ENCODE peak calls at places on chromosomes 4 and X, in eight cellular contexts. M, I, P, V, Q, E, Y and F are unnamed samples.

GRCh38 chrX:103215037-103215767 is at the start of gene BEX4:
- DNase-seq in P (peak), I (peak), M (peak), E (peak), V (peak), Q (peak), Y (peak), F (no peak)

GRCh38 chr4:182190306-182190705 is 52.9 kb upstream of the TENM3 start:
- DNase-seq in E (no peak), I (no peak), M (no peak), Y (no peak), P (no peak), V (peak), Q (no peak), F (no peak)

GRCh38 chrX:13627306-13627705 is 25.6 kb upstream of the TCEANC start:
- DNase-seq in I (no peak), M (no peak), E (no peak), P (no peak), V (no peak), Q (no peak), Y (no peak), F (no peak)

GRCh38 chrX:87392369-87392768 is 125.2 kb upstream of the KLHL4 start:
- DNase-seq in I (no peak), V (no peak), Y (no peak), Q (no peak), P (no peak), M (no peak), E (no peak), F (no peak)

GRCh38 chr4:33200377-33200776 is 2480.2 kb downstream of the PCDH7 start:
- DNase-seq in M (no peak), E (no peak), Q (no peak), P (no peak), I (no peak), V (no peak), Y (no peak), F (no peak)

GRCh38 chr4:174266416-174266815 is 17.1 kb downstream of the FBXO8 start:
- DNase-seq in Y (no peak), Q (no peak), V (no peak), P (no peak), M (no peak), I (no peak), E (no peak), F (no peak)

GRCh38 chrX:352582-353314 is 34.0 kb downstream of the PPP2R3B start:
- DNase-seq in M (no peak), Q (no peak), P (no peak), I (no peak), Y (no peak), E (no peak), V (no peak), F (no peak)

GRCh38 chr4:143377635-143378099 is 41.0 kb downstream of the GAB1 start:
- DNase-seq in E (no peak), Q (no peak), V (no peak), M (no peak), P (no peak), Y (no peak), I (peak), F (no peak)

GRCh38 chrX:133546441-133546840 is 131.2 kb upstream of the GPC4 start:
- DNase-seq in Q (no peak), I (peak), P (no peak), E (no peak), V (no peak), Y (no peak), M (no peak), F (no peak)

GRCh38 chrX:31036895-31037294 is 34.9 kb downstream of the FTHL17 start:
- DNase-seq in V (peak), P (peak), M (peak), Q (peak), I (peak), E (peak), Y (peak), F (no peak)

GRCh38 chrX:135480076-135480475 is 40.4 kb upstream of the INTS6L start:
- DNase-seq in M (no peak), P (no peak), V (no peak), I (no peak), Y (no peak), E (no peak), Q (no peak), F (no peak)

GRCh38 chr4:12270546-12270945 is 841.9 kb upstream of the HS3ST1 start:
- DNase-seq in V (peak), Y (no peak), Q (no peak), P (no peak), M (no peak), E (no peak), I (no peak), F (no peak)

GRCh38 chr4:169251291-169252235 is 19.2 kb downstream of the SH3RF1 start:
- DNase-seq in P (peak), M (no peak), V (peak), I (no peak), Y (no peak), Q (no peak), E (no peak), F (no peak)

GRCh38 chrX:100895365-100896075 is 21.4 kb upstream of the NOX1 start:
- DNase-seq in M (no peak), I (peak), E (peak), Q (no peak), P (peak), V (peak), Y (no peak), F (no peak)

GRCh38 chr4:95544433-95545103 is 4.2 kb downstream of the UNC5C start:
- DNase-seq in V (no peak), Q (no peak), M (no peak), I (no peak), Y (no peak), E (no peak), P (no peak), F (no peak)